ENCODE peak calls at places on chromosome 21, in eight cellular contexts. U is AG04450; R is activated CD8-positive, alpha-beta T cell treated with anti-CD3 and anti-CD28 coated beads for 36 hours; T is BE2C; L is coronary artery; C is epithelial cell of esophagus; A is kidney; N is lung. V is an unnamed sample.

GRCh38 chr21:46532080-46532479 is 72.8 kb downstream of the S100B start:
- DNase-seq in U (no peak), R (peak), T (no peak), L (no peak), C (no peak), A (no peak), N (peak), V (no peak)

GRCh38 chr21:29656504-29657227 is 283.1 kb downstream of the GRIK1 start:
- DNase-seq in U (no peak), R (peak), T (no peak), L (no peak), C (peak), A (no peak), N (no peak), V (no peak)

GRCh38 chr21:41142051-41142795 is 25.7 kb upstream of the BACE2 start:
- DNase-seq in U (peak), R (no peak), T (no peak), L (no peak), C (peak), A (no peak), N (peak), V (no peak)

GRCh38 chr21:38567577-38568360 is 69.5 kb upstream of the ERG start:
- DNase-seq in U (peak), R (no peak), T (no peak), L (no peak), C (peak), A (no peak), N (peak), V (no peak)

GRCh38 chr21:38486705-38487104 is 11.6 kb downstream of the ERG start:
- DNase-seq in U (no peak), R (no peak), T (no peak), L (no peak), C (peak), A (no peak), N (no peak), V (no peak)

GRCh38 chr21:38219049-38219628 is 37.7 kb upstream of the KCNJ15 start:
- DNase-seq in U (peak), R (peak), T (peak), L (no peak), C (peak), A (peak), N (peak), V (no peak)

GRCh38 chr21:37595944-37596343 is 229.4 kb downstream of the DYRK1A start:
- DNase-seq in U (no peak), R (no peak), T (no peak), L (no peak), C (no peak), A (no peak), N (no peak), V (no peak)

GRCh38 chr21:45898028-45898350 is 83.6 kb upstream of the COL6A1 start:
- DNase-seq in U (no peak), R (no peak), T (no peak), L (no peak), C (no peak), A (peak), N (no peak), V (no peak)

GRCh38 chr21:42644223-42645208 is 8.9 kb upstream of the PDE9A start:
- DNase-seq in U (no peak), R (no peak), T (no peak), L (no peak), C (no peak), A (peak), N (no peak), V (no peak)

GRCh38 chr21:45963225-45963555 is 18.4 kb upstream of the COL6A1 start:
- DNase-seq in U (no peak), R (no peak), T (no peak), L (no peak), C (no peak), A (no peak), N (no peak), V (no peak)

GRCh38 chr21:46154155-46154954 is 1.0 kb downstream of the FTCD start:
- DNase-seq in U (no peak), R (no peak), T (peak), L (peak), C (no peak), A (peak), N (no peak), V (peak)

GRCh38 chr21:28489197-28489596 is 503.5 kb downstream of the LTN1 start:
- DNase-seq in U (no peak), R (no peak), T (no peak), L (no peak), C (no peak), A (no peak), N (no peak), V (no peak)

GRCh38 chr21:37737497-37737896 is 178.8 kb downstream of the KCNJ6 start:
- DNase-seq in U (no peak), R (no peak), T (no peak), L (no peak), C (no peak), A (no peak), N (no peak), V (no peak)

GRCh38 chr21:41520560-41521442 is 12.8 kb upstream of the TMPRSS2 start:
- DNase-seq in U (no peak), R (peak), T (no peak), L (no peak), C (no peak), A (no peak), N (no peak), V (no peak)

GRCh38 chr21:33019885-33020557 is 5.7 kb upstream of the OLIG2 start:
- DNase-seq in U (no peak), R (peak), T (no peak), L (peak), C (peak), A (no peak), N (no peak), V (no peak)

GRCh38 chr21:27423073-27423472 is 456.2 kb upstream of the ADAMTS5 start:
- DNase-seq in U (peak), R (no peak), T (no peak), L (peak), C (peak), A (peak), N (peak), V (no peak)

GRCh38 chr21:36572091-36572490 is 92.2 kb upstream of the CLDN14 start:
- DNase-seq in U (no peak), R (no peak), T (no peak), L (no peak), C (no peak), A (no peak), N (no peak), V (no peak)

GRCh38 chr21:42258885-42259407 is 40.0 kb downstream of the ABCG1 start:
- DNase-seq in U (no peak), R (no peak), T (peak), L (no peak), C (no peak), A (no peak), N (no peak), V (no peak)

GRCh38 chr21:26027696-26028095 is 142.9 kb downstream of the APP start:
- DNase-seq in U (no peak), R (no peak), T (no peak), L (no peak), C (peak), A (no peak), N (no peak), V (no peak)

GRCh38 chr21:41692216-41692615 is 74.6 kb downstream of the RIPK4 start:
- DNase-seq in U (no peak), R (no peak), T (no peak), L (no peak), C (no peak), A (no peak), N (no peak), V (no peak)

GRCh38 chr21:38712076-38712475 is 93.7 kb upstream of the ETS2 start:
- DNase-seq in U (no peak), R (peak), T (no peak), L (no peak), C (peak), A (no peak), N (no peak), V (no peak)

GRCh38 chr21:45894107-45894810 is 87.3 kb upstream of the COL6A1 start:
- DNase-seq in U (peak), R (no peak), T (peak), L (no peak), C (no peak), A (no peak), N (no peak), V (no peak)

GRCh38 chr21:37348664-37349063 is 17.9 kb upstream of the DYRK1A start:
- DNase-seq in U (no peak), R (no peak), T (no peak), L (no peak), C (no peak), A (no peak), N (no peak), V (no peak)

GRCh38 chr21:29181799-29182470 is 51.5 kb downstream of the MAP3K7CL start:
- DNase-seq in U (peak), R (no peak), T (no peak), L (no peak), C (peak), A (no peak), N (no peak), V (no peak)

GRCh38 chr21:38496224-38496623 is 2.1 kb downstream of the ERG start:
- DNase-seq in U (no peak), R (no peak), T (no peak), L (no peak), C (no peak), A (no peak), N (no peak), V (no peak)

GRCh38 chr21:41112740-41113692 is 54.9 kb upstream of the BACE2 start:
- DNase-seq in U (peak), R (no peak), T (no peak), L (no peak), C (peak), A (no peak), N (peak), V (no peak)

GRCh38 chr21:36385909-36386642 is 884 bp downstream of the CHAF1B start:
- DNase-seq in U (no peak), R (no peak), T (no peak), L (no peak), C (peak), A (no peak), N (no peak), V (peak)

GRCh38 chr21:46097826-46098286 is at the start of gene COL6A2:
- DNase-seq in U (no peak), R (peak), T (peak), L (peak), C (no peak), A (peak), N (peak), V (peak)

GRCh38 chr21:37687001-37687400 is 229.3 kb downstream of the KCNJ6 start:
- DNase-seq in U (no peak), R (no peak), T (no peak), L (no peak), C (peak), A (no peak), N (no peak), V (no peak)

GRCh38 chr21:38139380-38140168 is 117.2 kb upstream of the KCNJ15 start:
- DNase-seq in U (peak), R (no peak), T (no peak), L (no peak), C (peak), A (no peak), N (peak), V (no peak)

GRCh38 chr21:46196733-46197132 is 12.5 kb upstream of the SPATC1L start:
- DNase-seq in U (no peak), R (no peak), T (no peak), L (peak), C (no peak), A (peak), N (no peak), V (peak)

GRCh38 chr21:36684957-36685714 is 13.8 kb upstream of the SIM2 start:
- DNase-seq in U (no peak), R (no peak), T (no peak), L (no peak), C (no peak), A (no peak), N (no peak), V (no peak)

GRCh38 chr21:37655601-37656300 is 260.5 kb downstream of the KCNJ6 start:
- DNase-seq in U (no peak), R (no peak), T (no peak), L (no peak), C (no peak), A (no peak), N (no peak), V (no peak)

DNA sequence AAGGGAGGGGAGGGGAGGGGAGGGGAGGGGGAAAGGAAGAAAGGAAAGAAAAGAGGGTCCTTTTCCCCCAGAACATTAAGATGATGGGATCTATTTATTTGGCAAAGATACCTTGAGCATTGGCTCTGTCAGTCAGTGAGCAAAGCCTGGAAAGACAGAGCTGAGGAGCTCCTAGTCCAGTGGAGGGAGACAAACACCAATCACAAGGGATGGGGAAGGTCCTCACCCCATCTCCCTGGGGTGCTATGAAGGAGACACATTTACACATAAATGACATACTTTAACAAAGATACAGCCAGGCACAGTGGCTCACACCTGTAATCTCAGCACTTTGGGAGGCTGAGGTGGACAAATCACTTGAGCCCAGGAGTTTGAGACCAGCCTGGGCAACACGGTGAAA is 154.9 kb upstream of the TIAM1 start:
- DNase-seq in U (no peak), R (no peak), T (no peak), L (no peak), C (no peak), A (no peak), N (no peak), V (no peak)
- TF ChIP-seq CTCF in U (no peak), R (no peak), T (no peak), L (no peak), C (peak), A (no peak), N (no peak), V (no peak)

GRCh38 chr21:30962013-30962412 is 76.3 kb downstream of the KRTAP19-8 start:
- DNase-seq in U (no peak), R (no peak), T (no peak), L (no peak), C (no peak), A (no peak), N (no peak), V (no peak)
- TF ChIP-seq CTCF in U (no peak), R (no peak), T (peak), L (no peak), C (no peak), A (no peak), N (no peak), V (peak)

DNA sequence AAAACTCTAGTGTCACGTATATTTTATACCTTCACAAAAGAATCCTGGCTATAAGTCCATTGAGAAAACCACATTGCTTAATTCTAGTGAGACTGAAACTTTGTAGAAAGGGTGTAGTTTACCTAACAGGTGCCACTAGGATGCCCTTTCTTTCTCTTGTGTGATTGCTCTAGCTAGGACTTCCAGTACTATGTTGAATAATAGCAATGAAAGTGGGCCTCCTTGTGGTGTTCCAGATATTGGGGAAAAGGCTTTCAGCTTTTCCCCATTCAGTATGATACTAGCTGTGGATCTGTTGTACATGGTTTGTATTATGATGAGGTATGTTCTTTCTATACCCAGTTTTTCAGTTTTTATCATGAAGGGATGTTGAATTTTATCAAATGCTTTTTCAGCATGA is 39.7 kb upstream of the CHODL start:
- DNase-seq in U (no peak), R (no peak), T (no peak), L (no peak), C (no peak), A (no peak), N (no peak), V (no peak)
- TF ChIP-seq CTCF in U (no peak), R (no peak), T (peak), L (no peak), C (no peak), A (no peak), N (no peak), V (no peak)

GRCh38 chr21:44515359-44516165 is 24.4 kb downstream of the KRTAP10-1 start:
- DNase-seq in U (no peak), R (no peak), T (no peak), L (no peak), C (no peak), A (peak), N (no peak), V (no peak)
- TF ChIP-seq CTCF in U (no peak), R (no peak), T (no peak), L (no peak), C (no peak), A (no peak), N (no peak), V (no peak)

DNA sequence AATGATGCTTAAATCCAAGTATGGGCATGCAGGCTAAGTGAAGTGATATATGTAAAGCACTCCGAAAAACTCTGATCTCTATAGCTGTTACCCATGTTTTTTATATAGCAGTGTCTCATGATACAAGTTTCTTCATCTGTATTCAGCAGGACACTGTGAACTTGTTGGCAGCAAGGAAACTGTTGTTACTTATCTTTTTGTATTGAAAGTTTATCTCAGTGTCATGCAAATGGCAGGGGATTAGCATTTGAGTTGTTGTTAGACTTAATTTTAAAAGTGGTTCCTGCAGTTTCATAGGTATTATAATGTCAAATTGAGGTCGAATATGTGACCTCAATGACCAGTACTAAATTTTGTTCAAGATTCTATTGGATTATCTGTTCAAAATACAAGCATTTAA is 47.9 kb downstream of the NCAM2 start:
- DNase-seq in U (no peak), R (no peak), T (no peak), L (no peak), C (no peak), A (no peak), N (no peak), V (no peak)
- TF ChIP-seq CTCF in U (no peak), R (no peak), T (no peak), L (no peak), C (no peak), A (no peak), N (no peak), V (no peak)

GRCh38 chr21:40052276-40052675 is 185.0 kb downstream of the PCP4 start:
- DNase-seq in U (no peak), R (no peak), T (no peak), L (no peak), C (no peak), A (no peak), N (no peak), V (no peak)

GRCh38 chr21:40051801-40052200 is 184.6 kb downstream of the PCP4 start:
- DNase-seq in U (no peak), R (no peak), T (no peak), L (no peak), C (no peak), A (no peak), N (no peak), V (no peak)

GRCh38 chr21:40047993-40048730 is 180.9 kb downstream of the PCP4 start:
- DNase-seq in U (no peak), R (no peak), T (no peak), L (no peak), C (peak), A (no peak), N (no peak), V (no peak)

GRCh38 chr21:40049031-40049958 is 182.1 kb downstream of the PCP4 start:
- DNase-seq in U (no peak), R (no peak), T (no peak), L (no peak), C (peak), A (no peak), N (no peak), V (no peak)

DNA sequence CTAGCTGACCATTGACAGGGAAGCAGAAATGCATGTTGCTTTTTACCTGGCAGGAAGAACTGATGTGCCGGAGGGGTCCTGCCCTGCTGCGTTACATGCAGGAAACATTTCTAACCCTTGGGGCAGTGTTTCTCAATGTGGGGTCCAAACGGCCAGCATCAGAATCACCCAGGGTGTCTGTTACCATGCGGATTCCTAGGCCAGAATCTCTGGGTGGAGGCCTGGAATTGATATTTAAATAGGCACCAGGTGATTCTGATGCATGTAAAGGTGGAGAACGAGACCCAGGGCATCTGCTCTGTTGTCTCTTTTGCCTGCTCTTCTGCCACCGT is 182.7 kb downstream of the PCP4 start:
- DNase-seq in U (no peak), R (no peak), T (no peak), L (no peak), C (no peak), A (no peak), N (no peak), V (no peak)
- TF ChIP-seq CTCF in U (no peak), R (no peak), T (no peak), L (no peak), C (no peak), A (no peak), N (no peak), V (no peak)

GRCh38 chr21:39869141-39869818 is 2.0 kb downstream of the PCP4 start:
- DNase-seq in U (no peak), R (no peak), T (no peak), L (no peak), C (no peak), A (peak), N (no peak), V (no peak)

DNA sequence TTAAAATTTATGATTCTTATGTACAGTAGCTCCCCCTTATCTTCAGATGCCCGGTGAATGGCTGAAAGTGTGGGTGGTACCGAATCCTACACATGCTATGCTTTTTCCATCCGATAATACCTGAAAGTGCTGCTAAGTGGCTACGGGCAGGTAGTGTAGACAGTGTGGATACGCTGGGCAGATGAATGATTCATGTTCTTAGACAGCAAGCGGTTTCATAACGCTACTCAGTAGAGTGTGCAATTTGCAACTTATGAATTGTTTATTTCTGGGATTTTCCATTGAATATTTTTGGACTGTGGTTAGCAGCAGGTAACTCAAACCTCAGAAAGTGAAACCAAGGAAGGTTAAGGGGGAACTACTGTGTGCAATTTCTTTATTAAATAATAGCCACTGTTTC is 7.5 kb downstream of the PCP4 start:
- DNase-seq in U (no peak), R (no peak), T (no peak), L (no peak), C (no peak), A (no peak), N (no peak), V (no peak)
- TF ChIP-seq CTCF in U (no peak), R (no peak), T (no peak), L (no peak), C (no peak), A (no peak), N (no peak), V (no peak)

GRCh38 chr21:35256468-35256988 is 207.4 kb upstream of the RUNX1 start:
- DNase-seq in U (peak), R (no peak), T (no peak), L (peak), C (peak), A (peak), N (peak), V (no peak)
- TF ChIP-seq CTCF in U (peak), R (no peak), T (no peak), L (no peak), C (peak), A (no peak), N (no peak), V (no peak)

GRCh38 chr21:34242973-34243372 is 120.8 kb upstream of the KCNE2 start:
- DNase-seq in U (no peak), R (no peak), T (no peak), L (no peak), C (no peak), A (no peak), N (no peak), V (no peak)

DNA sequence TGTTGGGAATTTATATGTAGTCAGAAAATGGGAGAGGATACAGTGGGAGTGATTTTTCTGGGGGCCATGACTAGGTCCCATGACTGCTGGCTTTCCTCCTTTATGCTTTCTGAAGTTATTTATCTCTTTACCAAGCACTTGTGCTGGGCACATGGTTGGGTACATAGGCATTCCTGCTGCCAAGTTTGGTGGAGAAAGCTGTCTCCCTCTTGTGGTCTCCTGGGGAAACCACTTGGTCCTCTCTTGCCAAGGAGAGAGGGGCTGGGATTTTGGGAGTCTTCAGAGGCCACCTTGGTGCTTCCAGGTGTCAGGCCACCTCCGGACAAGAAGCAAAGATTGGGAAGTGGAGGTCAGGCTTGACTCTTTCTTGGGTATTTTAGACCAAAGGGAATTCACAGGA is 120.2 kb upstream of the KCNE2 start:
- DNase-seq in U (no peak), R (peak), T (peak), L (no peak), C (peak), A (no peak), N (peak), V (no peak)
- TF ChIP-seq CTCF in U (peak), R (peak), T (peak), L (no peak), C (peak), A (peak), N (no peak), V (peak)

V was measured in type B pancreatic cell.